ENCODE peak calls at places on chromosomes 2 and 18, in four cellular contexts. One of them, this sample, is unnamed.

GRCh38 chr2:11234309-11234708 is 79.0 kb downstream of the SLC66A3 start:
- DNase-seq in hepatocyte: no peak
- DNase-seq in A549: no peak
- DNase-seq in GM13977: no peak
- DNase-seq in this sample: no peak

GRCh38 chr2:22800422-22800821 is 584.6 kb upstream of the KLHL29 start:
- DNase-seq in hepatocyte: no peak
- DNase-seq in A549: no peak
- DNase-seq in GM13977: no peak
- DNase-seq in this sample: no peak

GRCh38 chr2:182503886-182504285 is 77.0 kb upstream of the PDE1A start:
- DNase-seq in A549: no peak
- DNase-seq in GM13977: no peak
- DNase-seq in hepatocyte: no peak
- DNase-seq in this sample: no peak

GRCh38 chr18:51235011-51235789 is 37.7 kb upstream of the MEX3C start:
- DNase-seq in hepatocyte: peak
- DNase-seq in A549: peak
- DNase-seq in GM13977: peak
- DNase-seq in this sample: no peak

GRCh38 chr2:143635936-143636335 is 506.7 kb downstream of the ARHGAP15 start:
- DNase-seq in GM13977: no peak
- DNase-seq in hepatocyte: no peak
- DNase-seq in A549: no peak
- DNase-seq in this sample: no peak

GRCh38 chr18:28267276-28267675 is 90.3 kb upstream of the CDH2 start:
- DNase-seq in A549: no peak
- DNase-seq in GM13977: no peak
- DNase-seq in hepatocyte: no peak
- DNase-seq in this sample: no peak

GRCh38 chr2:100259106-100259505 is 63.2 kb downstream of the LONRF2 start:
- DNase-seq in hepatocyte: no peak
- DNase-seq in A549: no peak
- DNase-seq in GM13977: no peak
- DNase-seq in this sample: no peak

GRCh38 chr2:237693281-237694039 is 66.1 kb downstream of the LRRFIP1 start:
- DNase-seq in A549: peak
- DNase-seq in GM13977: no peak
- DNase-seq in hepatocyte: peak
- DNase-seq in this sample: no peak

GRCh38 chr2:26691881-26692813 is at the start of gene KCNK3:
- DNase-seq in A549: peak
- DNase-seq in hepatocyte: peak
- DNase-seq in GM13977: peak
- DNase-seq in this sample: peak

GRCh38 chr2:67777010-67777409 is 285.8 kb downstream of the C1D start:
- DNase-seq in hepatocyte: no peak
- DNase-seq in GM13977: no peak
- DNase-seq in A549: no peak
- DNase-seq in this sample: no peak

GRCh38 chr2:30305235-30305634 is 73.9 kb downstream of the LBH start:
- DNase-seq in hepatocyte: no peak
- DNase-seq in A549: no peak
- DNase-seq in GM13977: no peak
- DNase-seq in this sample: no peak

GRCh38 chr2:19300961-19301360 is 57.5 kb downstream of the OSR1 start:
- DNase-seq in hepatocyte: no peak
- DNase-seq in GM13977: no peak
- DNase-seq in A549: no peak
- DNase-seq in this sample: no peak

GRCh38 chr18:77115461-77115907 is 17.1 kb downstream of the MBP start:
- DNase-seq in A549: no peak
- DNase-seq in GM13977: no peak
- DNase-seq in hepatocyte: no peak
- DNase-seq in this sample: peak

GRCh38 chr2:20430461-20431302 is 16.2 kb upstream of the RHOB start:
- DNase-seq in GM13977: no peak
- DNase-seq in hepatocyte: no peak
- DNase-seq in A549: no peak
- DNase-seq in this sample: no peak

GRCh38 chr2:162795312-162795711 is 43.3 kb downstream of the KCNH7 start:
- DNase-seq in GM13977: no peak
- DNase-seq in A549: no peak
- DNase-seq in hepatocyte: peak
- DNase-seq in this sample: no peak

GRCh38 chr2:224948005-224948404 is 94.3 kb downstream of the DOCK10 start:
- DNase-seq in hepatocyte: no peak
- DNase-seq in A549: no peak
- DNase-seq in GM13977: no peak
- DNase-seq in this sample: no peak

GRCh38 chr2:216339456-216340279 is 32.6 kb downstream of the MARCHF4 start:
- DNase-seq in A549: no peak
- DNase-seq in hepatocyte: peak
- DNase-seq in GM13977: no peak
- DNase-seq in this sample: no peak

GRCh38 chr18:47530695-47531094 is 279.2 kb upstream of the SKOR2 start:
- DNase-seq in hepatocyte: no peak
- DNase-seq in GM13977: no peak
- DNase-seq in A549: no peak
- DNase-seq in this sample: no peak

GRCh38 chr18:47526147-47526546 is 274.7 kb upstream of the SKOR2 start:
- DNase-seq in GM13977: no peak
- DNase-seq in A549: no peak
- DNase-seq in hepatocyte: no peak
- DNase-seq in this sample: no peak

GRCh38 chr18:47528343-47528742 is 276.9 kb upstream of the SKOR2 start:
- DNase-seq in hepatocyte: no peak
- DNase-seq in A549: no peak
- DNase-seq in GM13977: no peak
- DNase-seq in this sample: no peak

DNA sequence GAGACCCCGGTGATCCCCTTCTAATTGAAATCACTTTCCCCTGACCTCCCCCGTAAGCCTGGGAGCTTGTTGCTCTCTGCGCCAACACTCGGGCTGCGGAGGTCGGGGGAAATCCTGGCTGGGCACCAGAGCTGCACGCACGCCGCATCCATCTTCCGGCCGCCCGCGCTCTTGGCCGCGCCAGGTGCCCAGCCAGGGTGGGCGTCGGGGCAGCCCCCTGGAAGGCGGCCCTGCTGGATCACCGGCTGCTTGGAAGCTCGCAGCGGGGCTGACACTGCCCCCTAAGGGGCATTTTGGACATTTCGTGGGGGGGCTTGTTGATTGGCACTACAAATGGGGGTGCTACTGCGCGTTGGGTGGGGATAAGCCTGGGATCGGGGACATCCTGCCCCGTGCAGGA is 280.3 kb upstream of the SKOR2 start:
- DNase-seq in hepatocyte: no peak
- DNase-seq in GM13977: peak
- DNase-seq in A549: no peak
- DNase-seq in this sample: no peak
- TF ChIP-seq CTCF in hepatocyte: no peak
- TF ChIP-seq CTCF in GM13977: no peak
- TF ChIP-seq CTCF in A549: no peak
- TF ChIP-seq CTCF in this sample: no peak

DNA sequence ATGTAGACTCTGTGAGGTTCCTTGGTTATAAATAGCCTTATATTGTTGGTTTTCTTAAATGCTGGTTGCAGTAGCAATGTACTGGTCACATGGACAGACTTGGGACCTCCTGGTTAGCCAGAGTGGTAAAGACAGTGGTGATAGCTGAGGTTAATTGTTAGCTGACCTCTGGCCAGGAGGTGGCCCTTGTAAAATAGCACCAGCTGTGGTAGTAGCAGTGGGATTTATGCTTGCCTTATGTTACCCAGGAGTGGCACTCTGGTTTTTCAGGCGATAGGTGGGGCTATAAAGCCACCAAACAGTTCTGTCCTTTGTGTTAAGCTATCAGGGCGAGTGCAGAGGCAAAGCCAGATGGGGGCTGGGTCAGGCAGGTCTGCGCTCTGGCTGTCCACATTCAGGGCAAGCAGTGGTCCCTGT is 94.8 kb upstream of the SRD5A2 start:
- DNase-seq in hepatocyte: no peak
- DNase-seq in GM13977: no peak
- DNase-seq in A549: no peak
- DNase-seq in this sample: no peak
- TF ChIP-seq CTCF in hepatocyte: no peak
- TF ChIP-seq CTCF in GM13977: peak
- TF ChIP-seq CTCF in A549: peak
- TF ChIP-seq CTCF in this sample: no peak

GRCh38 chr18:45386256-45386655 is 229.0 kb upstream of the SLC14A2 start:
- DNase-seq in A549: no peak
- DNase-seq in hepatocyte: peak
- DNase-seq in GM13977: peak
- DNase-seq in this sample: no peak
- TF ChIP-seq CTCF in A549: no peak
- TF ChIP-seq CTCF in hepatocyte: peak
- TF ChIP-seq CTCF in GM13977: peak
- TF ChIP-seq CTCF in this sample: no peak

GRCh38 chr2:200702044-200702443 is 109.7 kb upstream of the BZW1 start:
- DNase-seq in A549: no peak
- DNase-seq in GM13977: no peak
- DNase-seq in hepatocyte: no peak
- DNase-seq in this sample: no peak

GRCh38 chr2:200703132-200703925 is 108.4 kb upstream of the BZW1 start:
- DNase-seq in hepatocyte: peak
- DNase-seq in A549: peak
- DNase-seq in GM13977: no peak
- DNase-seq in this sample: no peak

GRCh38 chr2:200703926-200704637 is 107.6 kb upstream of the BZW1 start:
- DNase-seq in GM13977: no peak
- DNase-seq in hepatocyte: no peak
- DNase-seq in A549: no peak
- DNase-seq in this sample: no peak

GRCh38 chr2:200702646-200703118 is 109.0 kb upstream of the BZW1 start:
- DNase-seq in A549: no peak
- DNase-seq in hepatocyte: peak
- DNase-seq in GM13977: no peak
- DNase-seq in this sample: no peak

GRCh38 chr2:200705305-200705985 is 106.3 kb upstream of the BZW1 start:
- DNase-seq in GM13977: no peak
- DNase-seq in A549: peak
- DNase-seq in hepatocyte: no peak
- DNase-seq in this sample: no peak
- TF ChIP-seq CTCF in GM13977: no peak
- TF ChIP-seq CTCF in A549: peak
- TF ChIP-seq CTCF in hepatocyte: no peak
- TF ChIP-seq CTCF in this sample: no peak

GRCh38 chr18:75228967-75229366 is 18.4 kb downstream of the TSHZ1 start:
- DNase-seq in A549: no peak
- DNase-seq in hepatocyte: no peak
- DNase-seq in GM13977: no peak
- DNase-seq in this sample: no peak

GRCh38 chr18:75229437-75229836 is 18.8 kb downstream of the TSHZ1 start:
- DNase-seq in GM13977: no peak
- DNase-seq in hepatocyte: no peak
- DNase-seq in A549: no peak
- DNase-seq in this sample: no peak

GRCh38 chr18:75227535-75227934 is 16.9 kb downstream of the TSHZ1 start:
- DNase-seq in GM13977: no peak
- DNase-seq in A549: no peak
- DNase-seq in hepatocyte: peak
- DNase-seq in this sample: no peak

GRCh38 chr18:75230210-75231052 is 19.8 kb downstream of the TSHZ1 start:
- DNase-seq in A549: no peak
- DNase-seq in hepatocyte: no peak
- DNase-seq in GM13977: no peak
- DNase-seq in this sample: no peak

DNA sequence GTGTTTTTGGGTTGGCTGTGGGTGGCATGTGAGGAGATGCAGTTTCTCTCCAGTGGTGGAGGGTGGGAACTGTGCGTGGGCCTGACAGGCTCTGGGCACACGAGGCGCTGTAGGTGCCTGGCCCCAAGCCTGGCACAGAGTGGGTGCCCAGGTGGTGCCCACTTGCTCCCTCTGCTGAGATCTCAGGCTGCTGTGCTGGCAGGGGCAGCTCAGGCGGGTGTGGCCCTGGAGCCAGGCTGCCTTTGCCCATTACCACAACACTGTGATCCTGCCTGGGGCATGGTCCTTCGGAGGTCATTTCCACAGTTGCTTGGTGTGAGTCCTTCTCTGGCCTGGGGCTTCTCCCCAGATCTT is 20.4 kb downstream of the TSHZ1 start:
- DNase-seq in GM13977: no peak
- DNase-seq in hepatocyte: no peak
- DNase-seq in A549: no peak
- DNase-seq in this sample: no peak
- TF ChIP-seq CTCF in GM13977: no peak
- TF ChIP-seq CTCF in hepatocyte: no peak
- TF ChIP-seq CTCF in A549: no peak
- TF ChIP-seq CTCF in this sample: no peak

GRCh38 chr2:217835931-217836881 is 166.6 kb downstream of the TNS1 start:
- DNase-seq in GM13977: no peak
- DNase-seq in hepatocyte: peak
- DNase-seq in A549: no peak
- DNase-seq in this sample: no peak

GRCh38 chr2:217837530-217837929 is 165.3 kb downstream of the TNS1 start:
- DNase-seq in hepatocyte: no peak
- DNase-seq in A549: no peak
- DNase-seq in GM13977: no peak
- DNase-seq in this sample: no peak

GRCh38 chr2:217834744-217835513 is 167.9 kb downstream of the TNS1 start:
- DNase-seq in A549: no peak
- DNase-seq in hepatocyte: no peak
- DNase-seq in GM13977: no peak
- DNase-seq in this sample: no peak

GRCh38 chr2:217838409-217838831 is 164.4 kb downstream of the TNS1 start:
- DNase-seq in GM13977: no peak
- DNase-seq in A549: no peak
- DNase-seq in hepatocyte: no peak
- DNase-seq in this sample: no peak

GRCh38 chr2:217837001-217837491 is 165.7 kb downstream of the TNS1 start:
- DNase-seq in A549: no peak
- DNase-seq in GM13977: no peak
- DNase-seq in hepatocyte: peak
- DNase-seq in this sample: no peak
- TF ChIP-seq CTCF in A549: no peak
- TF ChIP-seq CTCF in GM13977: no peak
- TF ChIP-seq CTCF in hepatocyte: peak
- TF ChIP-seq CTCF in this sample: no peak

GRCh38 chr2:193861557-193861956 is 1666.8 kb upstream of the TMEFF2 start:
- DNase-seq in A549: no peak
- DNase-seq in GM13977: no peak
- DNase-seq in hepatocyte: no peak
- DNase-seq in this sample: no peak
- TF ChIP-seq CTCF in A549: peak
- TF ChIP-seq CTCF in GM13977: no peak
- TF ChIP-seq CTCF in hepatocyte: no peak
- TF ChIP-seq CTCF in this sample: no peak

GRCh38 chr2:235575904-235576303 is 82.1 kb downstream of the AGAP1 start:
- DNase-seq in hepatocyte: no peak
- DNase-seq in A549: no peak
- DNase-seq in GM13977: no peak
- DNase-seq in this sample: no peak
- TF ChIP-seq CTCF in hepatocyte: no peak
- TF ChIP-seq CTCF in A549: no peak
- TF ChIP-seq CTCF in GM13977: no peak
- TF ChIP-seq CTCF in this sample: no peak

GRCh38 chr2:167264380-167264779 is 376.1 kb downstream of the XIRP2 start:
- DNase-seq in GM13977: no peak
- DNase-seq in hepatocyte: no peak
- DNase-seq in A549: no peak
- DNase-seq in this sample: no peak
- TF ChIP-seq CTCF in GM13977: no peak
- TF ChIP-seq CTCF in hepatocyte: peak
- TF ChIP-seq CTCF in A549: no peak
- TF ChIP-seq CTCF in this sample: no peak

This sample was measured in natural killer cell.